ENCODE peak calls at places on chromosomes 7 and 10, in five cellular contexts. H is activated T-cell treated with anti-CD3 and anti-CD28 coated beads for 1 hour, S is nephron progenitor cell, O is pons, L is posterior cingulate gyrus. F is an unnamed sample.

GRCh38 chr10:43190775-43191174 is 52.5 kb downstream of the CSGALNACT2 start:
- DNase-seq in H (no peak), S (no peak), O (peak), L (no peak), F (peak)

GRCh38 chr10:100688201-100688600 is 57.2 kb upstream of the PAX2 start:
- DNase-seq in H (no peak), S (no peak), O (no peak), L (peak), F (no peak)

GRCh38 chr7:125572414-125572813 is 642.8 kb upstream of the POT1 start:
- DNase-seq in H (no peak), S (no peak), O (no peak), L (no peak), F (no peak)

GRCh38 chr7:140316165-140316661 is 82.1 kb downstream of the SLC37A3 start:
- DNase-seq in H (no peak), S (no peak), O (peak), L (peak), F (peak)

GRCh38 chr7:28062197-28062988 is 118.2 kb downstream of the JAZF1 start:
- DNase-seq in H (peak), S (peak), O (peak), L (no peak), F (peak)

GRCh38 chr7:55144333-55144954 is 125.6 kb downstream of the EGFR start:
- DNase-seq in H (no peak), S (no peak), O (no peak), L (no peak), F (no peak)

GRCh38 chr7:95544174-95544573 is 52.1 kb downstream of the PDK4 start:
- DNase-seq in H (no peak), S (no peak), O (no peak), L (no peak), F (no peak)

GRCh38 chr10:51007781-51008180 is 66.5 kb upstream of the PRKG1 start:
- DNase-seq in H (no peak), S (no peak), O (no peak), L (no peak), F (no peak)

GRCh38 chr10:114663631-114664030 is 5.6 kb upstream of the ABLIM1 start:
- DNase-seq in H (no peak), S (no peak), O (no peak), L (no peak), F (no peak)

GRCh38 chr10:35843524-35844171 is 201.6 kb upstream of the FZD8 start:
- DNase-seq in H (no peak), S (peak), O (no peak), L (no peak), F (no peak)

GRCh38 chr10:1631282-1631681 is 106.0 kb downstream of the ADARB2 start:
- DNase-seq in H (no peak), S (no peak), O (no peak), L (no peak), F (no peak)

GRCh38 chr7:8063706-8064297 is 95.2 kb downstream of the GLCCI1 start:
- DNase-seq in H (no peak), S (no peak), O (no peak), L (no peak), F (no peak)

GRCh38 chr7:51679358-51679757 is 362.7 kb upstream of the COBL start:
- DNase-seq in H (no peak), S (no peak), O (no peak), L (no peak), F (no peak)

GRCh38 chr10:71712572-71713134 is 6.9 kb downstream of the C10orf105 start:
- DNase-seq in H (no peak), S (no peak), O (no peak), L (no peak), F (no peak)

GRCh38 chr7:21850531-21851285 is 95.0 kb downstream of the CDCA7L start:
- DNase-seq in H (no peak), S (no peak), O (no peak), L (no peak), F (no peak)

GRCh38 chr10:7561216-7561893 is 105.4 kb downstream of the ITIH5 start:
- DNase-seq in H (no peak), S (peak), O (no peak), L (no peak), F (no peak)

GRCh38 chr7:123351506-123352225 is 151.9 kb upstream of the SLC13A1 start:
- DNase-seq in H (no peak), S (no peak), O (no peak), L (no peak), F (no peak)

GRCh38 chr10:88272186-88272585 is 310.9 kb downstream of the RNLS start:
- DNase-seq in H (no peak), S (no peak), O (no peak), L (no peak), F (no peak)

GRCh38 chr10:84329094-84329611 is 764 bp downstream of the CCSER2 start:
- DNase-seq in H (peak), S (peak), O (peak), L (no peak), F (no peak)

F was measured in COLO829.